ENCODE peak calls at places on chromosome 19, in four cellular contexts. D, H, B and R are unnamed samples. For H3K4me1, the result is how much of the 10 kb centered on the place peaks cover.

GRCh38 chr19:40621283-40621682 is 20.1 kb downstream of the LTBP4 start:
- DNase-seq in D (no peak), H (no peak), B (no peak), R (no peak)

GRCh38 chr19:38496603-38497487 is 63.4 kb downstream of the RYR1 start:
- DNase-seq in D (no peak), H (peak), B (peak), R (no peak)

GRCh38 chr19:19623383-19623782 is 4.6 kb downstream of the LPAR2 start:
- DNase-seq in D (no peak), H (no peak), B (no peak), R (no peak)

GRCh38 chr19:49272204-49272603 is 52.8 kb downstream of the SLC6A16 start:
- DNase-seq in D (no peak), H (no peak), B (peak), R (no peak)

GRCh38 chr19:39532233-39533002 is at the start of gene EID2B:
- DNase-seq in D (peak), H (peak), B (peak), R (peak)

GRCh38 chr19:49861127-49861526 is 6.2 kb downstream of the PNKP start:
- DNase-seq in D (peak), H (peak), B (no peak), R (no peak)

GRCh38 chr19:46616631-46617322 is 8.1 kb downstream of the PTGIR start:
- DNase-seq in D (no peak), H (peak), B (peak), R (peak)

GRCh38 chr19:43432866-43433673 is 18.4 kb downstream of the TEX101 start:
- DNase-seq in D (peak), H (peak), B (peak), R (peak)

GRCh38 chr19:11964496-11964857 is 363 bp upstream of the ZNF763 start:
- DNase-seq in D (peak), H (peak), B (no peak), R (peak)

GRCh38 chr19:4806384-4806783 is 14.8 kb downstream of the FEM1A start:
- DNase-seq in D (no peak), H (no peak), B (no peak), R (no peak)

GRCh38 chr19:45954132-45954531 is 19.5 kb downstream of the NOVA2 start:
- DNase-seq in D (no peak), H (no peak), B (no peak), R (no peak)

GRCh38 chr19:33133438-33134031 is 1.6 kb downstream of the WDR88 start:
- DNase-seq in D (no peak), H (no peak), B (no peak), R (no peak)

GRCh38 chr19:51158474-51159129 is 16.5 kb downstream of the SIGLEC7 start:
- DNase-seq in D (peak), H (peak), B (peak), R (peak)

GRCh38 chr19:46717716-46718143 is 816 bp upstream of the PRKD2 start:
- DNase-seq in D (no peak), H (no peak), B (no peak), R (no peak)

GRCh38 chr19:50632151-50632835 is 7.4 kb downstream of the SYT3 start:
- DNase-seq in D (no peak), H (no peak), B (no peak), R (no peak)

GRCh38 chr19:47609885-47610545 is 1.1 kb downstream of the BICRA start:
- DNase-seq in D (peak), H (peak), B (no peak), R (peak)

GRCh38 chr19:14081797-14082674 is 3.5 kb downstream of the C19orf67 start:
- DNase-seq in D (no peak), H (peak), B (no peak), R (peak)

GRCh38 chr19:51507209-51507608 is 5.6 kb upstream of the SIGLEC12 start:
- DNase-seq in D (no peak), H (no peak), B (no peak), R (no peak)

GRCh38 chr19:17095141-17095919 is 19.8 kb downstream of the MYO9B start:
- DNase-seq in D (no peak), H (peak), B (no peak), R (peak)

GRCh38 chr19:55858401-55858800 is 22.1 kb downstream of the NLRP4 start:
- DNase-seq in D (no peak), H (no peak), B (no peak), R (no peak)

GRCh38 chr19:6125571-6125989 is 9.9 kb upstream of the ACSBG2 start:
- DNase-seq in D (peak), H (no peak), B (peak), R (peak)

GRCh38 chr19:51368366-51369282 is at the start of gene CLDND2:
- DNase-seq in D (no peak), H (no peak), B (no peak), R (no peak)

GRCh38 chr19:14142262-14143190 is 6.1 kb upstream of the ASF1B start:
- DNase-seq in D (no peak), H (no peak), B (no peak), R (no peak)

GRCh38 chr19:4115050-4115817 is 8.7 kb downstream of the MAP2K2 start:
- DNase-seq in D (no peak), H (peak), B (no peak), R (peak)

GRCh38 chr19:41076286-41076685 is 12.0 kb upstream of the CYP2A13 start:
- DNase-seq in D (no peak), H (no peak), B (no peak), R (no peak)

GRCh38 chr19:53504903-53505302 is 33.0 kb upstream of the ZNF331 start:
- DNase-seq in D (no peak), H (no peak), B (no peak), R (no peak)

GRCh38 chr19:7292950-7293794 is 1.0 kb downstream of the INSR start:
- DNase-seq in D (peak), H (peak), B (no peak), R (peak)

GRCh38 chr19:41321600-41322270 is 11.8 kb downstream of the CCDC97 start:
- DNase-seq in D (peak), H (no peak), B (no peak), R (no peak)

GRCh38 chr19:8831832-8832131 is 322 bp downstream of the ZNF558 start:
- DNase-seq in D (no peak), H (no peak), B (no peak), R (no peak)

GRCh38 chr19:7152568-7152967 is 83.1 kb downstream of the ZNF557 start:
- DNase-seq in D (no peak), H (no peak), B (no peak), R (no peak)

GRCh38 chr19:49862411-49863253 is 4.7 kb downstream of the PNKP start:
- DNase-seq in D (peak), H (no peak), B (no peak), R (no peak)

GRCh38 chr19:15251010-15251748 is 18.9 kb upstream of the EPHX3 start:
- DNase-seq in D (no peak), H (peak), B (no peak), R (no peak)
- H3K4me1 ChIP-seq in D (under half), H (half or more), B (under half), R (half or more)

DNA sequence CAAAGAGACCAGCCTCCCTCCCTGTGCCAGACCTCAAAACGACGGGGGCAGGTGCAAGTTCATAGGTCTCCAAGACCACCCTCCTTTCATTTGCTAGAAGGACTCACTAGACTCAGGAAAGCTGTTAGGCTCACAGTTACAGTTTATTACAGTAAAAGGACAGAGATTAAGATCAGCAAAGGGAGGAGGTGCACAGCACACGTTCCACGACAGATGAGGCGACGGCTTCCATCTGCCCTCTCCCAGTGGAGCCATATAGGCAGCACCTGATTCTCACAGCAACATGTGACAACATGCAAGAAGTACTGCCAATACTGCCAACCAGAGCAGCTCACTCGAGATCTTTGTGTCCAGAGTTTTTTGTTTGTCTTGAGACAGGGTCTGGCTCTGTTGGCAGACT is 9.4 kb upstream of the CEACAM19 start:
- DNase-seq in D (no peak), H (no peak), B (no peak), R (no peak)
- H3K4me1 ChIP-seq in D (under half), H (under half), B (under half), R (under half)

GRCh38 chr19:10752237-10752912 is 34.5 kb downstream of the DNM2 start:
- DNase-seq in D (no peak), H (no peak), B (no peak), R (peak)
- H3K4me1 ChIP-seq in D (half or more), H (half or more), B (under half), R (half or more)

GRCh38 chr19:18330865-18331264 is 8.0 kb upstream of the LSM4 start:
- DNase-seq in D (no peak), H (no peak), B (no peak), R (no peak)

GRCh38 chr19:18329035-18329376 is 6.1 kb upstream of the LSM4 start:
- DNase-seq in D (no peak), H (no peak), B (no peak), R (no peak)

GRCh38 chr19:18332917-18333530 is 7.4 kb upstream of the PGPEP1 start:
- DNase-seq in D (no peak), H (no peak), B (no peak), R (no peak)

GRCh38 chr19:18326772-18327171 is 3.9 kb upstream of the LSM4 start:
- DNase-seq in D (no peak), H (no peak), B (no peak), R (no peak)

GRCh38 chr19:18328340-18329034 is 5.6 kb upstream of the LSM4 start:
- DNase-seq in D (peak), H (peak), B (peak), R (peak)
- H3K4me1 ChIP-seq in D (under half), H (under half), B (under half), R (under half)

DNA sequence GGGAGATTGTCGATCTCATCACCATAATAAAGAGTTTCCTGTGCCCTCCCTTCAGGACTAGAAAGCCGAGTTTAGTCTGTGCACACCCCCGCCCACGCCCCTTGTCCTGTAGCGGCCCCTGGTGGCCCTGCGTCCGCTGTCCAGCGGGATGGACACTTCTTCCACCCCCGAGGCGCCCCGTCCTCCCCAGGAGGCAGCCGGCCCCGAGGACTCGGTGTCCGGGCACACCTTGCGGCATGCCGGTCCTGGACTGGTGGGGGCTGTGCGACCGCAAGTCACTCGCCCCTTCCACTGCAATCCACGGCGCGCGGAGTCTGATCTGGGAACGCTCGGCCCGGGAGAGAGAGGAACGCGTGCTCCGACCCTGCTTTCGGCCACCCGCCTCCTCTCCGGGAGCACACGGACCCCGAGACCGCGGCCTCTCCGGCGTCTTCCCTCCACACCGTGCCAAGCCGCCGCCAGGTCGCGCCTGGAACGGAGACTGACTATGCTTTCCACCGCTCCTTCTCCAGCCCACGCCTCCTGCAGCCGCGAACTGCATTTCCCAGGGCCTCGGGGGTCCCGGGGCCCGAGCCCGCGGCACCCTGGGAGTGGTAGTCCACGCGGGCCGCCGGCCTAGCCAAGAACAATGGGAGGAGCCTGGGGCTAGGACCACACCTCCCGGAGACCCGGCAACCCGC is 678 bp upstream of the KMT2B start:
- DNase-seq in D (peak), H (peak), B (peak), R (peak)
- H3K4me1 ChIP-seq in D (under half), H (under half), B (under half), R (under half)

DNA sequence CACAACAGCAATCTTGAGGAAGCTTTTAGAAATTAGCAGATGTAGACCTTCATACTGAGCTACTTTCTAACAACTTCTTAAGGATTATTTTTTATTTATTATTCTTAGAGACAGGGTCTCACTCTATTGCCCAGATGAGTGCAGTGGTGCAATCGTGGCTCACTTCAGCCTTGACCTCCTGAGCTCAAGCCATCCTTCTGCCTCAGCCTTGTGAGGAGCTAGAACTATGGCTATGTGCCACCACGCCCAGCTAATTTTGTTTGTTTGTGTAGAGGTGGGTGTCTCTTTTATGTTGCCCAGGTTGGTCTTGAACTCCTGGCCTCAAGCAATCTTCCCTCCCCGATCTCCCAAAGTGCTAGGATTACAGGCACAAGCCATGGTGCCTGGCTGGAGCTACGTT is 200.6 kb downstream of the TSHZ3 start:
- DNase-seq in D (no peak), H (no peak), B (no peak), R (no peak)
- H3K4me1 ChIP-seq in D (under half), H (under half), B (under half), R (under half)

GRCh38 chr19:2058570-2059421 is 7.8 kb upstream of the MKNK2 start:
- DNase-seq in D (no peak), H (no peak), B (no peak), R (no peak)
- H3K4me1 ChIP-seq in D (half or more), H (half or more), B (half or more), R (half or more)

DNA sequence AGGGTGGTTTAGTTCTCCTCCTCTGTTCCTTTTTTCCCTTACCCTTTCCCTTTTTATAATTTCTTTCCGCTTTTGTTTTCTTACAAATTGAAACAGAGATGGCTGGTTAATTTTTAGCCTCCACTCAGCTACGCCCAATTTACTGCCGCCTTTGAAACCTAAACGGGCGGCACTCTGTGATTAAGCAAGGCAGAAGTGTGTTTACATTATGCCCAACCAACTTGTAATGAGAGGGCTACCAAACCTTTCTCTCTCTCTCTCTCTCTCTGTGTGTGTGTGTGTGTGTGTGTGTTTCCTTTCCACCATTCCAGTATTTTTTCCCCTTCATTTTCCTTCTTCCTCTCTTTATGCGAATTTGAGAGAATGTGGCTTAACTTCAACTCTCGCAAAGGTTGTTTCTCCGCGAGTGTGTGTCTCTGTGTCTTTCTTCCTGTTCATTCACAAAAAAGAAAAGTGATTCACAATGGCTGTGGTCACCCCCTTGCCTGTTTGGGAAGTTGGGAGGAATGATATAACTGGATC is 31.3 kb downstream of the NFIX start:
- DNase-seq in D (no peak), H (no peak), B (no peak), R (no peak)
- H3K4me1 ChIP-seq in D (half or more), H (half or more), B (under half), R (half or more)

GRCh38 chr19:2952953-2953481 is 8.2 kb upstream of the ZNF77 start:
- DNase-seq in D (peak), H (no peak), B (no peak), R (no peak)
- H3K4me1 ChIP-seq in D (under half), H (under half), B (under half), R (under half)

DNA sequence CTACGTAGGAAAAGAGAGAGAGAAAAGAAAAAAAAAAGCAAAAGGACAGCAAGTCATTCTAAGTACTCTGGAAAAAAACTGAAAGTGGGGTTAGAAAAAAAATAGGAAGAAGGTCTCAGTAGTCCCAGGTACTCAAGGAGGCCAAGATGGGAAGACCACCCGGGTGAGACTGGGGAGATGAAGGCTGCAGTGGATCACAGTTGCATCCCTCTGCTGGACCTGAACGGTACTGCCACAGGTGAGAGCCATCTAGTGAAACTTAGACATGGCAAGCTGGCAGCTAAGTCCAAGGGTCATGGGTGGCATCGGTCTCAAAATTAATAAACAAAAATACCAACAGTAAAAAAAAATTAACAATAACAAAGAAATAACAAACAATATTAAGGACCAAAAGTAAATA is 41.0 kb upstream of the ZNF91 start:
- DNase-seq in D (no peak), H (no peak), B (no peak), R (no peak)
- H3K4me1 ChIP-seq in D (under half), H (under half), B (under half), R (under half)